ENCODE peak calls at places on chromosomes 3 and 15, in six cellular contexts. One of them, this sample, is unnamed.

GRCh38 chr3:8662594-8662993 is 18.0 kb upstream of the SSUH2 start:
- DNase-seq in breast epithelium: no peak
- DNase-seq in upper lobe of right lung: no peak
- DNase-seq in CD8-positive, alpha-beta T cell: no peak
- DNase-seq in RWPE1: no peak
- DNase-seq in body of pancreas: no peak
- DNase-seq in this sample: no peak

GRCh38 chr15:84594617-84595290 is 6.1 kb upstream of the ZSCAN2 start:
- DNase-seq in upper lobe of right lung: no peak
- DNase-seq in body of pancreas: no peak
- DNase-seq in RWPE1: no peak
- DNase-seq in CD8-positive, alpha-beta T cell: no peak
- DNase-seq in breast epithelium: no peak
- DNase-seq in this sample: no peak

GRCh38 chr3:173397161-173398110 is at the start of gene NLGN1:
- DNase-seq in upper lobe of right lung: peak
- DNase-seq in CD8-positive, alpha-beta T cell: no peak
- DNase-seq in breast epithelium: peak
- DNase-seq in body of pancreas: peak
- DNase-seq in RWPE1: peak
- DNase-seq in this sample: peak

GRCh38 chr3:101261506-101261905 is 58.9 kb downstream of the IMPG2 start:
- DNase-seq in upper lobe of right lung: no peak
- DNase-seq in body of pancreas: no peak
- DNase-seq in RWPE1: no peak
- DNase-seq in CD8-positive, alpha-beta T cell: no peak
- DNase-seq in breast epithelium: no peak
- DNase-seq in this sample: no peak

GRCh38 chr3:82376883-82377282 is 615.4 kb upstream of the GBE1 start:
- DNase-seq in upper lobe of right lung: no peak
- DNase-seq in body of pancreas: no peak
- DNase-seq in CD8-positive, alpha-beta T cell: no peak
- DNase-seq in breast epithelium: no peak
- DNase-seq in RWPE1: no peak
- DNase-seq in this sample: no peak

GRCh38 chr3:182711261-182711683 is 82.0 kb upstream of the ATP11B start:
- DNase-seq in breast epithelium: no peak
- DNase-seq in upper lobe of right lung: no peak
- DNase-seq in body of pancreas: no peak
- DNase-seq in CD8-positive, alpha-beta T cell: no peak
- DNase-seq in RWPE1: no peak
- DNase-seq in this sample: no peak

GRCh38 chr15:96349034-96349932 is 18.8 kb downstream of the NR2F2 start:
- DNase-seq in body of pancreas: no peak
- DNase-seq in RWPE1: no peak
- DNase-seq in breast epithelium: no peak
- DNase-seq in CD8-positive, alpha-beta T cell: no peak
- DNase-seq in upper lobe of right lung: no peak
- DNase-seq in this sample: no peak

GRCh38 chr3:185807455-185808068 is 17.3 kb downstream of the IGF2BP2 start:
- DNase-seq in body of pancreas: no peak
- DNase-seq in CD8-positive, alpha-beta T cell: no peak
- DNase-seq in RWPE1: peak
- DNase-seq in upper lobe of right lung: no peak
- DNase-seq in breast epithelium: no peak
- DNase-seq in this sample: no peak

GRCh38 chr3:56878046-56878445 is 76.3 kb upstream of the ARHGEF3 start:
- DNase-seq in RWPE1: no peak
- DNase-seq in upper lobe of right lung: no peak
- DNase-seq in breast epithelium: no peak
- DNase-seq in body of pancreas: no peak
- DNase-seq in CD8-positive, alpha-beta T cell: peak
- DNase-seq in this sample: peak

GRCh38 chr3:195057716-195058115 is 213.2 kb downstream of the XXYLT1 start:
- DNase-seq in CD8-positive, alpha-beta T cell: no peak
- DNase-seq in breast epithelium: no peak
- DNase-seq in upper lobe of right lung: peak
- DNase-seq in body of pancreas: no peak
- DNase-seq in RWPE1: no peak
- DNase-seq in this sample: no peak

GRCh38 chr3:127574880-127575878 is 15.4 kb downstream of the TPRA1 start:
- DNase-seq in breast epithelium: peak
- DNase-seq in RWPE1: peak
- DNase-seq in CD8-positive, alpha-beta T cell: peak
- DNase-seq in upper lobe of right lung: peak
- DNase-seq in body of pancreas: peak
- DNase-seq in this sample: peak

GRCh38 chr3:52028572-52028971 is 27.8 kb downstream of the DUSP7 start:
- DNase-seq in upper lobe of right lung: no peak
- DNase-seq in breast epithelium: no peak
- DNase-seq in CD8-positive, alpha-beta T cell: no peak
- DNase-seq in body of pancreas: peak
- DNase-seq in RWPE1: no peak
- DNase-seq in this sample: peak

GRCh38 chr15:44676676-44677075 is 13.2 kb upstream of the SPG11 start:
- DNase-seq in upper lobe of right lung: no peak
- DNase-seq in CD8-positive, alpha-beta T cell: peak
- DNase-seq in breast epithelium: no peak
- DNase-seq in RWPE1: no peak
- DNase-seq in body of pancreas: no peak
- DNase-seq in this sample: no peak

GRCh38 chr15:80780416-80781221 is 1.4 kb downstream of the CEMIP start:
- DNase-seq in body of pancreas: peak
- DNase-seq in upper lobe of right lung: peak
- DNase-seq in breast epithelium: no peak
- DNase-seq in RWPE1: peak
- DNase-seq in CD8-positive, alpha-beta T cell: no peak
- DNase-seq in this sample: peak

GRCh38 chr3:149585401-149585726 is 72.5 kb downstream of the WWTR1 start:
- DNase-seq in RWPE1: no peak
- DNase-seq in upper lobe of right lung: no peak
- DNase-seq in body of pancreas: no peak
- DNase-seq in breast epithelium: no peak
- DNase-seq in CD8-positive, alpha-beta T cell: no peak
- DNase-seq in this sample: no peak

GRCh38 chr3:4985330-4986174 is 6.3 kb downstream of the BHLHE40 start:
- DNase-seq in CD8-positive, alpha-beta T cell: no peak
- DNase-seq in RWPE1: peak
- DNase-seq in breast epithelium: peak
- DNase-seq in body of pancreas: peak
- DNase-seq in upper lobe of right lung: no peak
- DNase-seq in this sample: no peak

GRCh38 chr3:130276203-130276803 is 69.2 kb upstream of the COL6A5 start:
- DNase-seq in upper lobe of right lung: no peak
- DNase-seq in CD8-positive, alpha-beta T cell: no peak
- DNase-seq in RWPE1: peak
- DNase-seq in body of pancreas: peak
- DNase-seq in breast epithelium: no peak
- DNase-seq in this sample: no peak

GRCh38 chr3:54999159-54999558 is 71.3 kb upstream of the LRTM1 start:
- DNase-seq in RWPE1: peak
- DNase-seq in upper lobe of right lung: no peak
- DNase-seq in body of pancreas: no peak
- DNase-seq in breast epithelium: no peak
- DNase-seq in CD8-positive, alpha-beta T cell: no peak
- DNase-seq in this sample: no peak

GRCh38 chr3:159586587-159587202 is 401.9 kb upstream of the IL12A start:
- DNase-seq in RWPE1: peak
- DNase-seq in body of pancreas: no peak
- DNase-seq in upper lobe of right lung: no peak
- DNase-seq in breast epithelium: no peak
- DNase-seq in CD8-positive, alpha-beta T cell: no peak
- DNase-seq in this sample: no peak

GRCh38 chr3:113741086-113741485 is 5.0 kb downstream of the NAA50 start:
- DNase-seq in CD8-positive, alpha-beta T cell: no peak
- DNase-seq in body of pancreas: no peak
- DNase-seq in RWPE1: no peak
- DNase-seq in upper lobe of right lung: no peak
- DNase-seq in breast epithelium: no peak
- DNase-seq in this sample: no peak

DNA sequence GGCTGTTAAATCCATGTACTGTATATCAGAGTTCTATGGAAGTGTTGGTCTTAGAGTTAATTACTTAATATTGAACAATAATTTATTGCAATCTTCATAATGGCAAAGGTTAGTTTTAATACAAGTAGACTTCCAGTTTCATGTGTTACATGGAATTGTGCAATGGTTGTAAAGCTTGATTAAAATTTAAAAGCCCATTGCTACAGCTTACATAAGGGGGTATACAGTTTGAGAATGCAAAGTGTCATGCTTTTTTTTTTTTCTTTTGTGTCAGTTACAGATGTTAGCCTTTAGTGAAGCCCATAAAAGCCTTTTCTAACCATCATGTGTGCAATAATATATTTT is 22.0 kb downstream of the CNOT10 start:
- DNase-seq in body of pancreas: no peak
- DNase-seq in CD8-positive, alpha-beta T cell: no peak
- DNase-seq in breast epithelium: no peak
- DNase-seq in RWPE1: no peak
- DNase-seq in upper lobe of right lung: no peak
- DNase-seq in this sample: no peak
- TF ChIP-seq CTCF in body of pancreas: no peak
- TF ChIP-seq CTCF in CD8-positive, alpha-beta T cell: no peak
- TF ChIP-seq CTCF in breast epithelium: no peak
- TF ChIP-seq CTCF in RWPE1: no peak
- TF ChIP-seq CTCF in upper lobe of right lung: no peak
- TF ChIP-seq CTCF in this sample: no peak

GRCh38 chr15:50261979-50262378 is 3.5 kb downstream of the HDC start:
- DNase-seq in breast epithelium: no peak
- DNase-seq in upper lobe of right lung: no peak
- DNase-seq in RWPE1: no peak
- DNase-seq in body of pancreas: no peak
- DNase-seq in CD8-positive, alpha-beta T cell: no peak
- DNase-seq in this sample: no peak
- TF ChIP-seq CTCF in breast epithelium: no peak
- TF ChIP-seq CTCF in upper lobe of right lung: no peak
- TF ChIP-seq CTCF in RWPE1: no peak
- TF ChIP-seq CTCF in body of pancreas: no peak
- TF ChIP-seq CTCF in CD8-positive, alpha-beta T cell: no peak
- TF ChIP-seq CTCF in this sample: no peak

DNA sequence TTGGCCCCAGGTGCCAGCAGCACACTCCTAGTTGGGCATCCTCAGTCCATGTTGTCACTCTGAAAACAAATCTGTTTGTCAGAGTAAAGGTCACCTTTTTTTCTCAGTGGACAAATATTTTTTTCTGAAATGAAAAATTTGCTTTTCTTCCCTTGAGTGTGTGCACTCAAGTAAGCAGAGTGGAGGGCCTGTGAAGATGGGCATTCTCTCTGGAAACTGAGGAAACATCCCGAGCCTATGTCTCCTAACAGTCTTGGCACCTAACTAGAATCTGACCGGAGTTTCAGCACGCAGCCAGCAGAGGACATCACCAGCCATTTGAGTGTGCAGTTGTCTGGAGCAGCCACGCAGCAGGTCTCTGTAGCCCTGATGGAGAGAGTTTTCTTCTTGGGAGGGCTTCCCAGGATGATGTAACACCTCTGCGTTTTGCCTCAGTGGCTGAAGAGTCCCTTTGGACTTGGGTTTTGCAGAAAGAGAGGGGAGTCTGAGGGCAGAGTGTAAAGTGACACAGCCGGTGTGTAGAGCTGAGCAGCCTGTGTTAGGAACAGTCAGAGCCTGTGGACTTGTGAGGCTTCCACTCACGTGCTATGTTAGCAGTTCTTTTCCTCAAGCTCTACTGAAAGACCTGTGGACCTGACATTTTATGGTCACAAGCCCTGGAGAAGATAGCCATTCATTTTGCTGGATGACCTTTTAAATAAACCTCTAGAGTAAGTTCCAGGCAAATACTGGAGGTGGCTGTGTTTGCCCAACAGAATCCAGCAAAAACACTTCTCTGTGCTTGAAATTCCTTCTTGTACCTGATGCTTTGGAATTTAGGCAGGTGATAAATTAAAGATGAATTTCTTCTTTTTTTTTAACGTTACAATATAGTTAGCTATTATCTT is 51.6 kb downstream of the ABHD2 start:
- DNase-seq in breast epithelium: no peak
- DNase-seq in CD8-positive, alpha-beta T cell: no peak
- DNase-seq in body of pancreas: peak
- DNase-seq in upper lobe of right lung: no peak
- DNase-seq in RWPE1: no peak
- DNase-seq in this sample: peak
- TF ChIP-seq CTCF in breast epithelium: no peak
- TF ChIP-seq CTCF in CD8-positive, alpha-beta T cell: no peak
- TF ChIP-seq CTCF in body of pancreas: peak
- TF ChIP-seq CTCF in upper lobe of right lung: no peak
- TF ChIP-seq CTCF in RWPE1: no peak
- TF ChIP-seq CTCF in this sample: peak

DNA sequence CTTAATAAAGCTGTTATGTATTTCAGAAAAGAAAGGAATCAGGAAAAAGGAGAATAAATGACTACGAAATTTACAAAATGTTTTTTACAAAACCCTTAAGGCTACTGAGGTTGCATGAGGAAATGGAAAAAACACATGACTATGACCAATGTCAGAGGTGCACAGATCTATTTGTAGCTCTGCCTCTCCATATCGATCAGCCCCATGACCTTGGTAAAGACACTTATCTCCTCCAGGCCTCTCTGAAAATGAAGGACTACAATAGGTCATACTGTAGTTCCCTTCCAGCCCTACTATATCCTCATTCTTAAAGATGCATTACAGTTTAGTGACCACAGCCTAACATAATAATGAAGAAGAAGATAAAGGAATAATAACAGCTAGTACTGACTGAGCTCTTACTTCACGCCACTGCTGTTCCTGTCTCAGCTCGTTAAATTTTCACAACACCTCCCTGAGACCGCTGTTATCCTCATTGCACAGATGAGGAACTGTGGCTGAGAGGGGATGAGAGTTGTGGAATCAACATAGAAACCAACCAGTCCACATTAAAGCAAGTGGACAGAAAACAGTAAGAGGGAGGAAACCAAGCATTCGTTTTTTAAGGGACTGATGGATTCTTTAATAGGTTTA is 163.2 kb downstream of the MAGI1 start:
- DNase-seq in RWPE1: no peak
- DNase-seq in body of pancreas: no peak
- DNase-seq in upper lobe of right lung: no peak
- DNase-seq in breast epithelium: no peak
- DNase-seq in CD8-positive, alpha-beta T cell: no peak
- DNase-seq in this sample: no peak
- TF ChIP-seq CTCF in RWPE1: no peak
- TF ChIP-seq CTCF in body of pancreas: no peak
- TF ChIP-seq CTCF in upper lobe of right lung: no peak
- TF ChIP-seq CTCF in breast epithelium: no peak
- TF ChIP-seq CTCF in CD8-positive, alpha-beta T cell: no peak
- TF ChIP-seq CTCF in this sample: no peak

DNA sequence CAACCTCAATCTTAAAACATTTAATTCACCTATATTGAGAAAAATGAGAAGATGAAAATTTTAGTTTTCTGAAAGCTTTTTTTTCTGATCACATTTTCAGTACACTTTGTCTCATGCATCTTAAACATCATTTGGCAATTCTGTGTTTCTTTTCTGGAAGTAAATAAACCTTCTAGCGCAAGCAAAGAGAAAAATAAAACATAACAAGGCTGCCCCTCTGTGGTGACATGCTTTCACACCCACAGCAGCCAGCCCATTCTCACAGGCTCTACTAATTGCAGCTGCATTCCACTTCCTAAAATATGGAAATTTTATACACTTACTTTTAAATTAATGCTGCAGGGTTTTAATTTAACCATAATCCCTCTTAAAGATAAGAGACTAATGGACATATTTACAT is 90.0 kb downstream of the NEK10 start:
- DNase-seq in upper lobe of right lung: no peak
- DNase-seq in breast epithelium: no peak
- DNase-seq in body of pancreas: peak
- DNase-seq in CD8-positive, alpha-beta T cell: no peak
- DNase-seq in RWPE1: no peak
- DNase-seq in this sample: no peak
- TF ChIP-seq CTCF in upper lobe of right lung: peak
- TF ChIP-seq CTCF in breast epithelium: no peak
- TF ChIP-seq CTCF in body of pancreas: peak
- TF ChIP-seq CTCF in CD8-positive, alpha-beta T cell: no peak
- TF ChIP-seq CTCF in RWPE1: peak
- TF ChIP-seq CTCF in this sample: peak

GRCh38 chr3:41450416-41451231 is 251.3 kb downstream of the CTNNB1 start:
- DNase-seq in CD8-positive, alpha-beta T cell: no peak
- DNase-seq in RWPE1: no peak
- DNase-seq in breast epithelium: no peak
- DNase-seq in body of pancreas: no peak
- DNase-seq in upper lobe of right lung: no peak
- DNase-seq in this sample: no peak
- TF ChIP-seq CTCF in CD8-positive, alpha-beta T cell: no peak
- TF ChIP-seq CTCF in RWPE1: no peak
- TF ChIP-seq CTCF in breast epithelium: no peak
- TF ChIP-seq CTCF in body of pancreas: peak
- TF ChIP-seq CTCF in upper lobe of right lung: no peak
- TF ChIP-seq CTCF in this sample: no peak